ENCODE peak calls at places on chromosomes 7 and 10, in nine cellular contexts. One of them, this sample, is unnamed.

GRCh38 chr7:46600340-46600739 is 679.3 kb upstream of the IGFBP3 start:
- DNase-seq in mucosa of descending colon: no peak
- DNase-seq in T-helper 22 cell: no peak
- DNase-seq in non-pigmented ciliary epithelial cell: no peak
- DNase-seq in colonic mucosa: no peak
- DNase-seq in CD8-positive, alpha-beta memory T cell: no peak
- DNase-seq in hypothalamus: no peak
- DNase-seq in renal cortical epithelial cell: no peak
- DNase-seq in endothelial cell: no peak
- DNase-seq in this sample: no peak

GRCh38 chr7:66737667-66738066 is 2.9 kb upstream of the RABGEF1 start:
- DNase-seq in mucosa of descending colon: no peak
- DNase-seq in T-helper 22 cell: no peak
- DNase-seq in non-pigmented ciliary epithelial cell: no peak
- DNase-seq in colonic mucosa: no peak
- DNase-seq in CD8-positive, alpha-beta memory T cell: no peak
- DNase-seq in hypothalamus: no peak
- DNase-seq in renal cortical epithelial cell: no peak
- DNase-seq in endothelial cell: no peak
- DNase-seq in this sample: no peak

GRCh38 chr10:130511801-130512200 is 375.6 kb downstream of the GLRX3 start:
- DNase-seq in mucosa of descending colon: no peak
- DNase-seq in T-helper 22 cell: no peak
- DNase-seq in non-pigmented ciliary epithelial cell: no peak
- DNase-seq in colonic mucosa: no peak
- DNase-seq in CD8-positive, alpha-beta memory T cell: no peak
- DNase-seq in hypothalamus: no peak
- DNase-seq in renal cortical epithelial cell: no peak
- DNase-seq in endothelial cell: no peak
- DNase-seq in this sample: no peak

GRCh38 chr7:140604760-140605159 is 35.9 kb downstream of the DENND2A start:
- DNase-seq in mucosa of descending colon: no peak
- DNase-seq in T-helper 22 cell: no peak
- DNase-seq in non-pigmented ciliary epithelial cell: no peak
- DNase-seq in colonic mucosa: no peak
- DNase-seq in CD8-positive, alpha-beta memory T cell: no peak
- DNase-seq in hypothalamus: no peak
- DNase-seq in renal cortical epithelial cell: peak
- DNase-seq in endothelial cell: no peak
- DNase-seq in this sample: no peak

GRCh38 chr7:85405016-85405415 is 218.2 kb upstream of the SEMA3D start:
- DNase-seq in mucosa of descending colon: no peak
- DNase-seq in T-helper 22 cell: no peak
- DNase-seq in non-pigmented ciliary epithelial cell: no peak
- DNase-seq in colonic mucosa: no peak
- DNase-seq in CD8-positive, alpha-beta memory T cell: no peak
- DNase-seq in hypothalamus: no peak
- DNase-seq in renal cortical epithelial cell: no peak
- DNase-seq in endothelial cell: no peak
- DNase-seq in this sample: no peak

GRCh38 chr10:33600381-33600780 is 265.9 kb upstream of the NRP1 start:
- DNase-seq in mucosa of descending colon: no peak
- DNase-seq in T-helper 22 cell: no peak
- DNase-seq in non-pigmented ciliary epithelial cell: peak
- DNase-seq in colonic mucosa: no peak
- DNase-seq in CD8-positive, alpha-beta memory T cell: no peak
- DNase-seq in hypothalamus: no peak
- DNase-seq in renal cortical epithelial cell: peak
- DNase-seq in endothelial cell: no peak
- DNase-seq in this sample: no peak

GRCh38 chr7:44288811-44289340 is 36.5 kb downstream of the CAMK2B start:
- DNase-seq in mucosa of descending colon: peak
- DNase-seq in T-helper 22 cell: no peak
- DNase-seq in non-pigmented ciliary epithelial cell: no peak
- DNase-seq in colonic mucosa: no peak
- DNase-seq in CD8-positive, alpha-beta memory T cell: peak
- DNase-seq in hypothalamus: no peak
- DNase-seq in renal cortical epithelial cell: no peak
- DNase-seq in endothelial cell: no peak
- DNase-seq in this sample: peak

GRCh38 chr7:41702635-41703371 is at the start of gene INHBA:
- DNase-seq in mucosa of descending colon: no peak
- DNase-seq in T-helper 22 cell: no peak
- DNase-seq in non-pigmented ciliary epithelial cell: peak
- DNase-seq in colonic mucosa: no peak
- DNase-seq in CD8-positive, alpha-beta memory T cell: no peak
- DNase-seq in hypothalamus: peak
- DNase-seq in renal cortical epithelial cell: peak
- DNase-seq in endothelial cell: no peak
- DNase-seq in this sample: no peak

GRCh38 chr7:74461970-74462706 is 8.4 kb downstream of the GTF2IRD1 start:
- DNase-seq in mucosa of descending colon: no peak
- DNase-seq in T-helper 22 cell: no peak
- DNase-seq in non-pigmented ciliary epithelial cell: no peak
- DNase-seq in colonic mucosa: no peak
- DNase-seq in CD8-positive, alpha-beta memory T cell: no peak
- DNase-seq in hypothalamus: no peak
- DNase-seq in renal cortical epithelial cell: no peak
- DNase-seq in endothelial cell: no peak
- DNase-seq in this sample: no peak

GRCh38 chr7:25854608-25855497 is 297.1 kb upstream of the NFE2L3 start:
- DNase-seq in mucosa of descending colon: peak
- DNase-seq in T-helper 22 cell: no peak
- DNase-seq in non-pigmented ciliary epithelial cell: peak
- DNase-seq in colonic mucosa: peak
- DNase-seq in CD8-positive, alpha-beta memory T cell: no peak
- DNase-seq in hypothalamus: peak
- DNase-seq in renal cortical epithelial cell: peak
- DNase-seq in endothelial cell: peak
- DNase-seq in this sample: no peak

GRCh38 chr7:82430518-82431465 is 12.8 kb downstream of the CACNA2D1 start:
- DNase-seq in mucosa of descending colon: no peak
- DNase-seq in T-helper 22 cell: no peak
- DNase-seq in non-pigmented ciliary epithelial cell: no peak
- DNase-seq in colonic mucosa: no peak
- DNase-seq in CD8-positive, alpha-beta memory T cell: no peak
- DNase-seq in hypothalamus: no peak
- DNase-seq in renal cortical epithelial cell: no peak
- DNase-seq in endothelial cell: no peak
- DNase-seq in this sample: no peak

GRCh38 chr7:121753965-121754364 is 119.0 kb upstream of the PTPRZ1 start:
- DNase-seq in mucosa of descending colon: no peak
- DNase-seq in T-helper 22 cell: no peak
- DNase-seq in non-pigmented ciliary epithelial cell: no peak
- DNase-seq in colonic mucosa: no peak
- DNase-seq in CD8-positive, alpha-beta memory T cell: no peak
- DNase-seq in hypothalamus: no peak
- DNase-seq in renal cortical epithelial cell: no peak
- DNase-seq in endothelial cell: no peak
- DNase-seq in this sample: no peak

GRCh38 chr7:93331706-93332105 is 99.5 kb downstream of the VPS50 start:
- DNase-seq in mucosa of descending colon: no peak
- DNase-seq in T-helper 22 cell: no peak
- DNase-seq in non-pigmented ciliary epithelial cell: no peak
- DNase-seq in colonic mucosa: no peak
- DNase-seq in CD8-positive, alpha-beta memory T cell: no peak
- DNase-seq in hypothalamus: no peak
- DNase-seq in renal cortical epithelial cell: no peak
- DNase-seq in endothelial cell: no peak
- DNase-seq in this sample: no peak

GRCh38 chr7:156000601-156001396 is 188.5 kb upstream of the SHH start:
- DNase-seq in mucosa of descending colon: no peak
- DNase-seq in T-helper 22 cell: no peak
- DNase-seq in non-pigmented ciliary epithelial cell: no peak
- DNase-seq in colonic mucosa: no peak
- DNase-seq in CD8-positive, alpha-beta memory T cell: no peak
- DNase-seq in hypothalamus: no peak
- DNase-seq in renal cortical epithelial cell: no peak
- DNase-seq in endothelial cell: no peak
- DNase-seq in this sample: peak

GRCh38 chr10:89295597-89295996 is 6.2 kb upstream of the IFIT2 start:
- DNase-seq in mucosa of descending colon: no peak
- DNase-seq in T-helper 22 cell: no peak
- DNase-seq in non-pigmented ciliary epithelial cell: no peak
- DNase-seq in colonic mucosa: no peak
- DNase-seq in CD8-positive, alpha-beta memory T cell: no peak
- DNase-seq in hypothalamus: no peak
- DNase-seq in renal cortical epithelial cell: peak
- DNase-seq in endothelial cell: no peak
- DNase-seq in this sample: no peak

GRCh38 chr10:13637303-13637856 is 50.6 kb downstream of the PRPF18 start:
- DNase-seq in mucosa of descending colon: no peak
- DNase-seq in T-helper 22 cell: no peak
- DNase-seq in non-pigmented ciliary epithelial cell: no peak
- DNase-seq in colonic mucosa: no peak
- DNase-seq in CD8-positive, alpha-beta memory T cell: no peak
- DNase-seq in hypothalamus: no peak
- DNase-seq in renal cortical epithelial cell: no peak
- DNase-seq in endothelial cell: no peak
- DNase-seq in this sample: no peak

GRCh38 chr7:39741942-39742623 is 118.7 kb downstream of the RALA start:
- DNase-seq in mucosa of descending colon: peak
- DNase-seq in T-helper 22 cell: no peak
- DNase-seq in non-pigmented ciliary epithelial cell: no peak
- DNase-seq in colonic mucosa: peak
- DNase-seq in CD8-positive, alpha-beta memory T cell: peak
- DNase-seq in hypothalamus: no peak
- DNase-seq in renal cortical epithelial cell: peak
- DNase-seq in endothelial cell: peak
- DNase-seq in this sample: no peak

GRCh38 chr10:87864497-87865059 is 1.2 kb downstream of the PTEN start:
- DNase-seq in mucosa of descending colon: no peak
- DNase-seq in T-helper 22 cell: no peak
- DNase-seq in non-pigmented ciliary epithelial cell: no peak
- DNase-seq in colonic mucosa: no peak
- DNase-seq in CD8-positive, alpha-beta memory T cell: no peak
- DNase-seq in hypothalamus: peak
- DNase-seq in renal cortical epithelial cell: no peak
- DNase-seq in endothelial cell: no peak
- DNase-seq in this sample: no peak

GRCh38 chr10:1712314-1712713 is 25.0 kb downstream of the ADARB2 start:
- DNase-seq in mucosa of descending colon: no peak
- DNase-seq in T-helper 22 cell: no peak
- DNase-seq in non-pigmented ciliary epithelial cell: no peak
- DNase-seq in colonic mucosa: no peak
- DNase-seq in CD8-positive, alpha-beta memory T cell: no peak
- DNase-seq in hypothalamus: no peak
- DNase-seq in renal cortical epithelial cell: no peak
- DNase-seq in endothelial cell: no peak
- DNase-seq in this sample: no peak

GRCh38 chr7:114345494-114345893 is 69.1 kb upstream of the FOXP2 start:
- DNase-seq in mucosa of descending colon: no peak
- DNase-seq in T-helper 22 cell: no peak
- DNase-seq in non-pigmented ciliary epithelial cell: peak
- DNase-seq in colonic mucosa: no peak
- DNase-seq in CD8-positive, alpha-beta memory T cell: no peak
- DNase-seq in hypothalamus: no peak
- DNase-seq in renal cortical epithelial cell: no peak
- DNase-seq in endothelial cell: no peak
- DNase-seq in this sample: no peak